ENCODE peak calls at places on chromosomes 7 and 10, in four cellular contexts. One of them, this sample, is unnamed.
A peak's percentile ranks its signal among the peaks of the same experiment; 100 is the strongest.

GRCh38 chr10:27440478-27440877 is 63.6 kb upstream of the RAB18 start:
- DNase-seq in progenitor cell of endocrine pancreas: no peak
- DNase-seq in WERI-Rb-1: no peak
- DNase-seq in epithelial cell of esophagus: no peak
- DNase-seq in this sample: no peak

GRCh38 chr10:60089095-60089494 is 182.7 kb upstream of the CCDC6 start:
- DNase-seq in progenitor cell of endocrine pancreas: no peak
- DNase-seq in WERI-Rb-1: no peak
- DNase-seq in epithelial cell of esophagus: no peak
- DNase-seq in this sample: peak; percentile 26

GRCh38 chr10:73906524-73907447 is 4.1 kb upstream of the PLAU start:
- DNase-seq in progenitor cell of endocrine pancreas: no peak
- DNase-seq in WERI-Rb-1: peak; percentile 55
- DNase-seq in epithelial cell of esophagus: peak; percentile 86
- DNase-seq in this sample: peak; percentile 99

GRCh38 chr7:44396931-44397525 is 71.6 kb upstream of the CAMK2B start:
- DNase-seq in progenitor cell of endocrine pancreas: no peak
- DNase-seq in WERI-Rb-1: no peak
- DNase-seq in epithelial cell of esophagus: no peak
- DNase-seq in this sample: no peak

GRCh38 chr10:124706876-124707516 is 37.2 kb downstream of the FAM53B start:
- DNase-seq in progenitor cell of endocrine pancreas: no peak
- DNase-seq in WERI-Rb-1: peak; percentile 37
- DNase-seq in epithelial cell of esophagus: no peak
- DNase-seq in this sample: no peak

GRCh38 chr10:74227697-74228424 is 76.8 kb downstream of the ADK start:
- DNase-seq in progenitor cell of endocrine pancreas: no peak
- DNase-seq in WERI-Rb-1: no peak
- DNase-seq in epithelial cell of esophagus: peak; percentile 84
- DNase-seq in this sample: peak; percentile 55

GRCh38 chr7:106112972-106113421 is 885 bp upstream of the SYPL1 start:
- DNase-seq in progenitor cell of endocrine pancreas: no peak
- DNase-seq in WERI-Rb-1: no peak
- DNase-seq in epithelial cell of esophagus: no peak
- DNase-seq in this sample: no peak

GRCh38 chr7:75866129-75866496 is 12.7 kb upstream of the RHBDD2 start:
- DNase-seq in progenitor cell of endocrine pancreas: no peak
- DNase-seq in WERI-Rb-1: no peak
- DNase-seq in epithelial cell of esophagus: no peak
- DNase-seq in this sample: no peak

GRCh38 chr7:37480026-37480425 is 31.4 kb upstream of the ELMO1 start:
- DNase-seq in progenitor cell of endocrine pancreas: no peak
- DNase-seq in WERI-Rb-1: no peak
- DNase-seq in epithelial cell of esophagus: no peak
- DNase-seq in this sample: no peak

GRCh38 chr7:90262438-90262837 is 17.5 kb downstream of the CFAP69 start:
- DNase-seq in progenitor cell of endocrine pancreas: no peak
- DNase-seq in WERI-Rb-1: no peak
- DNase-seq in epithelial cell of esophagus: peak; percentile 51
- DNase-seq in this sample: peak; percentile 60
- TF ChIP-seq CTCF in progenitor cell of endocrine pancreas: peak; percentile 63
- TF ChIP-seq CTCF in WERI-Rb-1: no peak
- TF ChIP-seq CTCF in epithelial cell of esophagus: peak; percentile 51
- TF ChIP-seq CTCF in this sample: peak; percentile 40

GRCh38 chr7:132491546-132491945 is 84.7 kb downstream of the PLXNA4 start:
- DNase-seq in progenitor cell of endocrine pancreas: no peak
- DNase-seq in WERI-Rb-1: no peak
- DNase-seq in epithelial cell of esophagus: no peak
- DNase-seq in this sample: no peak
- TF ChIP-seq CTCF in progenitor cell of endocrine pancreas: no peak
- TF ChIP-seq CTCF in WERI-Rb-1: no peak
- TF ChIP-seq CTCF in epithelial cell of esophagus: no peak
- TF ChIP-seq CTCF in this sample: no peak

DNA sequence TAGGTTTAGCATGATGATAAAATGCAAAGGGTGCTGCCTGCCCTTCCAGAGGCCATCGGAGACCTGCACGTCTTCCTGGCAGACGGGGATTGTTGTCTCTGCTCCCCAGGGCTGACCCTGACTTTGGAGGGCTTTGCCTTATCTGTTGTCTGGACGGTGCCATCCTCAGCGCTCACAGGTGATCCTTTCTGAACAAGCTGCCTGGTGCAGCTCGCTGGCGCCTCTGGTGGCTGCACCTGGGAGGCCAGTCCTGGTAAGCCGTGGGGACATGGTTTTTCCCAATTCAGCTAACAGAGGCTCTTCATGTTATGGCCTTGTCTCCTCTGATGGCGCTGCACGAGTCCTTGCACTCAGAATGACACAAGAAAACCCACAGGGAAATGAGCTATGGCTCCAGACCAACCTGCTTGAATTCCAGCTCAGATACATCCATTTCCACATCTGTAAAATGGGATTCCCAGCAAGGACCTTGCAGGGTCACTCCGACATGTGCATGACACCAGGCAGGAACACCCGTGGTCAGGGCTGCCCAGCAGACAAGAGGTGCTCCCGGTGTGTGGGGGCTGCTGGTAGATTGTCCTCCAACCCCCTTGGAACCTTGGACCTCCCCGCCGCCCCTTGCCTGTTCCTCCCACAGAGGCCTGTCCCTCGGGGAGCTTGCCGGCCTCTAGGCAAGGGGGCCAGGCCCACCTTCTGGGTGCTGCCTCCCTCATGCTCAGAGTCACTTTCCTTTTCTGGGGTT is 50.4 kb upstream of the SHH start:
- DNase-seq in progenitor cell of endocrine pancreas: no peak
- DNase-seq in WERI-Rb-1: no peak
- DNase-seq in epithelial cell of esophagus: no peak
- DNase-seq in this sample: no peak
- TF ChIP-seq CTCF in progenitor cell of endocrine pancreas: peak; percentile 42
- TF ChIP-seq CTCF in WERI-Rb-1: peak; percentile 51
- TF ChIP-seq CTCF in epithelial cell of esophagus: peak; percentile 16
- TF ChIP-seq CTCF in this sample: peak; percentile 27

GRCh38 chr10:110462308-110463095 is 35.2 kb upstream of the DUSP5 start:
- DNase-seq in progenitor cell of endocrine pancreas: no peak
- DNase-seq in WERI-Rb-1: no peak
- DNase-seq in epithelial cell of esophagus: no peak
- DNase-seq in this sample: no peak
- TF ChIP-seq CTCF in progenitor cell of endocrine pancreas: no peak
- TF ChIP-seq CTCF in WERI-Rb-1: no peak
- TF ChIP-seq CTCF in epithelial cell of esophagus: no peak
- TF ChIP-seq CTCF in this sample: no peak

DNA sequence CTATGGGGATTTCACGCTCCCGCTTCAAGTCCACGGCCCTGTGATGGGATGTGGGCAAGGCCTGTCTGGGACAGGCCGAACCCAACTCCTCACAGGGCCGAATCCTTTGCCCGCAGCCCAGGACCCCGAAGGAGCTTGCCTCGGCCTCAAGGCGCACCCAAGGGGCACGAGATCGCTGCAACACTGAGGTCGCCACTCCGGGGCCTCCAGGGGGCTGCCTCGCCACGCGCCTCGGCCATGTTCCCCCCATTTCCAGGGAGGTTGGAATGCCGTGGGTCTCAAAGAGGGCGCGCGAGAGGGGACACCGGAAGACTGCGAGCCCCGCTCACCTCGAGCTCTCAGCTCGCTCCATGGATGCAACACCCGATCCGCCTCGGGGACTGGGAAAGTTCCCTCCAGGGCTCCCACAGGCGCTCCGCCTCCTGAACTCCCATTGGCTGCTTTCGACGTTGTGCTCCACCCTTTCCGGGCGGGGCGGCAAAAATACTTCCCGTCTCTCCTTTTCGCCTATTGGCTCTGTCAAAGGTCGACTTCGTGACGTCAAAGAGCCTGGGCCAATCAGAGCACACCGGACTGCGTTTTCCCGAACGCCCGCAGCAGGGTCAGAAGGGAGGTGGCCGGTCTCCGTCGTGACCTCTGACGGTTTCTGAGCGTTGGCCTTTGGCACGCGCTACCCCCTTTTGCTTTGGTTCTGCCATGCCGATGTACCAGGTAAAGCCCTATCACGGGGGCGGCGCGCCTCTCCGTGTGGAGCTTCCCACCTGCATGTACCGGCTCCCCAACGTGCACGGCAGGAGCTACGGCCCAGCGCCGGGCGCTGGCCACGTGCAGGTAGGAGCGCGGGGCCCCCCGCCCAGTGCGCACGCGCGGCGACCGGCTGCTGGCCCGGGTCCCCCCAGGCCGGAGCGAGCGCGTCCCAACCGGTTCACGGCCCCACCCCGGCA is at the start of the genes AIMP2 and PMS2:
- DNase-seq in progenitor cell of endocrine pancreas: peak; percentile 95
- DNase-seq in WERI-Rb-1: peak; percentile 98
- DNase-seq in epithelial cell of esophagus: peak; percentile 98
- DNase-seq in this sample: peak; percentile 98
- TF ChIP-seq CTCF in progenitor cell of endocrine pancreas: peak; percentile 16
- TF ChIP-seq CTCF in WERI-Rb-1: peak; percentile 29
- TF ChIP-seq CTCF in epithelial cell of esophagus: no peak
- TF ChIP-seq CTCF in this sample: no peak

GRCh38 chr10:28705472-28705871 is 28.2 kb downstream of the BAMBI start:
- DNase-seq in progenitor cell of endocrine pancreas: no peak
- DNase-seq in WERI-Rb-1: no peak
- DNase-seq in epithelial cell of esophagus: no peak
- DNase-seq in this sample: no peak
- TF ChIP-seq CTCF in progenitor cell of endocrine pancreas: no peak
- TF ChIP-seq CTCF in WERI-Rb-1: no peak
- TF ChIP-seq CTCF in epithelial cell of esophagus: no peak
- TF ChIP-seq CTCF in this sample: no peak

GRCh38 chr7:93622036-93622714 is 47.7 kb upstream of the CALCR start:
- DNase-seq in progenitor cell of endocrine pancreas: no peak
- DNase-seq in WERI-Rb-1: peak; percentile 49
- DNase-seq in epithelial cell of esophagus: peak; percentile 45
- DNase-seq in this sample: peak; percentile 29
- TF ChIP-seq CTCF in progenitor cell of endocrine pancreas: peak; percentile 64
- TF ChIP-seq CTCF in WERI-Rb-1: peak; percentile 74
- TF ChIP-seq CTCF in epithelial cell of esophagus: peak; percentile 58
- TF ChIP-seq CTCF in this sample: peak; percentile 52

GRCh38 chr7:93890041-93890463 is 501 bp downstream of the TFPI2 start:
- DNase-seq in progenitor cell of endocrine pancreas: peak; percentile 27
- DNase-seq in WERI-Rb-1: peak; percentile 19
- DNase-seq in epithelial cell of esophagus: peak; percentile 76
- DNase-seq in this sample: peak; percentile 73
- TF ChIP-seq CTCF in progenitor cell of endocrine pancreas: peak; percentile 14
- TF ChIP-seq CTCF in WERI-Rb-1: no peak
- TF ChIP-seq CTCF in epithelial cell of esophagus: peak; percentile 14
- TF ChIP-seq CTCF in this sample: peak; percentile 6

GRCh38 chr10:14975672-14976273 is 16.6 kb downstream of the MEIG1 start:
- DNase-seq in progenitor cell of endocrine pancreas: no peak
- DNase-seq in WERI-Rb-1: no peak
- DNase-seq in epithelial cell of esophagus: no peak
- DNase-seq in this sample: no peak
- TF ChIP-seq CTCF in progenitor cell of endocrine pancreas: no peak
- TF ChIP-seq CTCF in WERI-Rb-1: no peak
- TF ChIP-seq CTCF in epithelial cell of esophagus: no peak
- TF ChIP-seq CTCF in this sample: peak; percentile 27